ENCODE peak calls at places on chromosomes 7 and 10, in four cellular contexts. N is amygdala, J is cardiac muscle cell, C is G401. S is an unnamed sample.

GRCh38 chr10:42992957-42993390 is 83.9 kb upstream of the RET start:
- DNase-seq in C (no peak), J (no peak), N (no peak), S (no peak)

GRCh38 chr7:10973942-10974716 is 457 bp downstream of the PHF14 start:
- DNase-seq in J (peak), N (peak), C (peak), S (peak)

GRCh38 chr7:151780626-151781025 is 96.3 kb downstream of the PRKAG2 start:
- DNase-seq in J (no peak), N (no peak), C (no peak), S (no peak)

GRCh38 chr7:82897500-82897899 is 265.2 kb downstream of the PCLO start:
- DNase-seq in C (no peak), N (no peak), J (no peak), S (no peak)

GRCh38 chr10:118047363-118047719 is 600 bp upstream of the RAB11FIP2 start:
- DNase-seq in C (no peak), N (no peak), J (no peak), S (no peak)

GRCh38 chr10:8306685-8307364 is 252.3 kb downstream of the GATA3 start:
- DNase-seq in C (no peak), N (no peak), J (no peak), S (no peak)

GRCh38 chr7:2980406-2981102 is 63.1 kb downstream of the CARD11 start:
- DNase-seq in C (no peak), N (no peak), J (no peak), S (no peak)

GRCh38 chr7:5452470-5452899 is 28.9 kb upstream of the TNRC18 start:
- DNase-seq in C (no peak), J (no peak), N (no peak), S (no peak)

GRCh38 chr10:61992059-61992460 is 90.6 kb downstream of the ARID5B start:
- DNase-seq in J (no peak), C (no peak), N (no peak), S (no peak)

S was measured in activated T-helper 2 cell treated with anti-CD3 and anti-CD28 coated beads, Interferon-gamma antibody, Interleukin-2, Interleukin-4, amounts not matched to agents 10 μg/mL and 5 μg/mL and 100 μg/mL, durations not matched to agents 14 hours and 24 hours and 36 hours.